ENCODE peak calls at places on chromosomes 7 and 10, in seven cellular contexts. X, Q, J, B, V, L and G are unnamed samples.

GRCh38 chr7:98051118-98051744 is 55.4 kb upstream of the LMTK2 start:
- DNase-seq in L (no peak), X (peak; percentile 70), B (no peak), Q (peak; percentile 61), V (no peak), J (peak; percentile 13), G (peak; percentile 54)

GRCh38 chr10:36173364-36173763 is 531.3 kb upstream of the FZD8 start:
- DNase-seq in X (no peak), B (no peak), V (no peak), J (no peak), L (peak; percentile 42), Q (no peak), G (no peak)

GRCh38 chr10:118163227-118163626 is 116.5 kb upstream of the RAB11FIP2 start:
- DNase-seq in X (peak; percentile 28), L (no peak), J (no peak), B (no peak), V (no peak), Q (no peak), G (no peak)

GRCh38 chr10:126247454-126247975 is 140.8 kb downstream of the ADAM12 start:
- DNase-seq in Q (no peak), V (peak; percentile 97), X (no peak), L (no peak), J (no peak), B (no peak), G (no peak)

GRCh38 chr10:77799352-77799751 is 127.2 kb downstream of the DLG5 start:
- DNase-seq in V (no peak), J (no peak), L (no peak), Q (peak; percentile 55), X (no peak), B (no peak), G (no peak)

GRCh38 chr7:141333459-141333858 is 217.8 kb upstream of the AGK start:
- DNase-seq in Q (no peak), B (no peak), L (peak; percentile 14), V (no peak), X (no peak), J (no peak), G (no peak)

GRCh38 chr10:134205-134742 is 981 bp upstream of the ZMYND11 start:
- DNase-seq in V (no peak), X (peak; percentile 58), Q (no peak), B (no peak), J (no peak), L (no peak), G (peak; percentile 56)

GRCh38 chr10:65570143-65571010 is 1355.5 kb upstream of the LRRTM3 start:
- DNase-seq in J (no peak), B (no peak), L (peak; percentile 62), V (peak; percentile 10), Q (no peak), X (peak; percentile 52), G (no peak)

GRCh38 chr7:93948106-93948505 is 26.6 kb downstream of the GNG11 start:
- DNase-seq in B (no peak), Q (no peak), J (no peak), X (no peak), L (no peak), V (no peak), G (no peak)